ENCODE peak calls at places on chromosome X, in eight cellular contexts. N is T-helper 22 cell, T is NCI-H345, K is OCI-LY7, Q is uterus, C is NCI-H446 treated with DMSO at 0.1 percent for 48 hours, S is adrenal gland, G is 8988T. Y is an unnamed sample.

GRCh38 chrX:53018627-53019026 is 30.0 kb upstream of the GPR173 start:
- DNase-seq in N (no peak), T (no peak), K (no peak), Q (no peak), C (no peak), S (no peak), G (no peak), Y (no peak)

GRCh38 chrX:53695901-53696300 is 9.4 kb upstream of the HUWE1 start:
- DNase-seq in N (no peak), T (peak), K (no peak), Q (no peak), C (peak), S (no peak), G (no peak), Y (no peak)

GRCh38 chrX:10482708-10483107 is 137.7 kb downstream of the MID1 start:
- DNase-seq in N (no peak), T (no peak), K (no peak), Q (no peak), C (no peak), S (no peak), G (no peak), Y (no peak)

GRCh38 chrX:10077425-10078188 is 79.2 kb upstream of the CLCN4 start:
- DNase-seq in N (no peak), T (no peak), K (peak), Q (no peak), C (no peak), S (no peak), G (no peak), Y (no peak)

GRCh38 chrX:150416469-150416868 is 53.4 kb downstream of the MAMLD1 start:
- DNase-seq in N (no peak), T (no peak), K (no peak), Q (no peak), C (no peak), S (no peak), G (no peak), Y (no peak)

GRCh38 chrX:7941390-7942042 is 14.3 kb upstream of the PNPLA4 start:
- DNase-seq in N (no peak), T (peak), K (peak), Q (no peak), C (no peak), S (peak), G (no peak), Y (no peak)

GRCh38 chrX:135509885-135510284 is 10.6 kb upstream of the INTS6L start:
- DNase-seq in N (no peak), T (no peak), K (no peak), Q (no peak), C (no peak), S (no peak), G (no peak), Y (no peak)

GRCh38 chrX:71169586-71169985 is 24.9 kb downstream of the NLGN3 start:
- DNase-seq in N (no peak), T (no peak), K (no peak), Q (no peak), C (no peak), S (no peak), G (no peak), Y (no peak)

GRCh38 chrX:53249387-53250042 is 24.5 kb upstream of the KDM5C start:
- DNase-seq in N (no peak), T (no peak), K (no peak), Q (no peak), C (no peak), S (no peak), G (no peak), Y (no peak)

GRCh38 chrX:139924696-139925094 is 8.2 kb downstream of the ATP11C start:
- DNase-seq in N (no peak), T (no peak), K (no peak), Q (no peak), C (no peak), S (no peak), G (no peak), Y (no peak)

GRCh38 chrX:19373034-19373891 is 29.5 kb downstream of the PDHA1 start:
- DNase-seq in N (no peak), T (no peak), K (no peak), Q (no peak), C (no peak), S (peak), G (no peak), Y (no peak)

GRCh38 chrX:86133761-86134160 is 14.5 kb upstream of the DACH2 start:
- DNase-seq in N (no peak), T (no peak), K (peak), Q (no peak), C (peak), S (no peak), G (no peak), Y (no peak)

GRCh38 chrX:71859637-71860036 is 51.0 kb upstream of the NHSL2 start:
- DNase-seq in N (no peak), T (no peak), K (peak), Q (no peak), C (peak), S (peak), G (no peak), Y (peak)

GRCh38 chrX:390459-390858 is 3.8 kb upstream of the PPP2R3B start:
- DNase-seq in N (no peak), T (no peak), K (no peak), Q (no peak), C (no peak), S (no peak), G (no peak), Y (no peak)

GRCh38 chrX:40933132-40934078 is 151.8 kb upstream of the USP9X start:
- DNase-seq in N (no peak), T (no peak), K (no peak), Q (no peak), C (peak), S (no peak), G (no peak), Y (no peak)

GRCh38 chrX:41406211-41406610 is 40.9 kb upstream of the NYX start:
- DNase-seq in N (no peak), T (no peak), K (no peak), Q (no peak), C (no peak), S (no peak), G (no peak), Y (no peak)

GRCh38 chrX:32024072-32024471 is 952.2 kb upstream of the FTHL17 start:
- DNase-seq in N (no peak), T (no peak), K (no peak), Q (no peak), C (no peak), S (no peak), G (no peak), Y (no peak)

GRCh38 chrX:9189286-9189685 is 155.4 kb upstream of the FAM9B start:
- DNase-seq in N (no peak), T (peak), K (no peak), Q (no peak), C (no peak), S (no peak), G (no peak), Y (no peak)

GRCh38 chrX:68929332-68930150 is 100.7 kb downstream of the EFNB1 start:
- DNase-seq in N (no peak), T (no peak), K (no peak), Q (peak), C (no peak), S (peak), G (no peak), Y (no peak)

GRCh38 chrX:64093761-64094160 is 111.7 kb downstream of the AMER1 start:
- DNase-seq in N (no peak), T (no peak), K (peak), Q (no peak), C (no peak), S (no peak), G (no peak), Y (peak)

GRCh38 chrX:154123241-154124219 is 20.5 kb upstream of the OPN1LW start:
- DNase-seq in N (peak), T (no peak), K (peak), Q (no peak), C (no peak), S (peak), G (no peak), Y (peak)

GRCh38 chrX:132564026-132564425 is 75.2 kb upstream of the MBNL3 start:
- DNase-seq in N (no peak), T (no peak), K (no peak), Q (no peak), C (no peak), S (no peak), G (no peak), Y (peak)

GRCh38 chrX:1481636-1482529 is 29.2 kb upstream of the ASMTL start:
- DNase-seq in N (peak), T (no peak), K (peak), Q (peak), C (no peak), S (peak), G (no peak), Y (peak)

GRCh38 chrX:79366888-79367749 is at the start of gene ITM2A:
- DNase-seq in N (peak), T (no peak), K (no peak), Q (peak), C (no peak), S (peak), G (no peak), Y (no peak)

GRCh38 chrX:17038681-17039161 is 92.3 kb downstream of the REPS2 start:
- DNase-seq in N (no peak), T (no peak), K (no peak), Q (peak), C (no peak), S (peak), G (no peak), Y (no peak)

GRCh38 chrX:124887572-124887971 is 432.1 kb upstream of the TEX13C start:
- DNase-seq in N (no peak), T (no peak), K (no peak), Q (no peak), C (no peak), S (no peak), G (no peak), Y (no peak)

GRCh38 chrX:11341274-11342256 is 48.4 kb downstream of the AMELX start:
- DNase-seq in N (no peak), T (no peak), K (peak), Q (peak), C (no peak), S (peak), G (no peak), Y (peak)

GRCh38 chrX:24100713-24101112 is 46.0 kb downstream of the EIF2S3 start:
- DNase-seq in N (no peak), T (no peak), K (no peak), Q (no peak), C (no peak), S (no peak), G (no peak), Y (no peak)

GRCh38 chrX:134374294-134374693 is 85.7 kb upstream of the HPRT1 start:
- DNase-seq in N (no peak), T (no peak), K (peak), Q (no peak), C (no peak), S (no peak), G (no peak), Y (no peak)

GRCh38 chrX:49977319-49978090 is 55.1 kb downstream of the CLCN5 start:
- DNase-seq in N (no peak), T (peak), K (no peak), Q (no peak), C (no peak), S (no peak), G (no peak), Y (no peak)

GRCh38 chrX:39477438-39478120 is 620.2 kb downstream of the BCOR start:
- DNase-seq in N (no peak), T (no peak), K (no peak), Q (peak), C (no peak), S (peak), G (no peak), Y (no peak)

GRCh38 chrX:13652256-13653021 is 502 bp upstream of the TCEANC start:
- DNase-seq in N (no peak), T (no peak), K (no peak), Q (peak), C (no peak), S (no peak), G (no peak), Y (peak)

GRCh38 chrX:121902463-121902862 is 855.1 kb downstream of the GLUD2 start:
- DNase-seq in N (no peak), T (no peak), K (no peak), Q (no peak), C (no peak), S (no peak), G (no peak), Y (no peak)

GRCh38 chrX:135931644-135932487 is 38.4 kb downstream of the SAGE1 start:
- DNase-seq in N (no peak), T (peak), K (peak), Q (peak), C (no peak), S (peak), G (no peak), Y (no peak)

GRCh38 chrX:100477468-100477867 is 67.4 kb upstream of the PCDH19 start:
- DNase-seq in N (no peak), T (no peak), K (no peak), Q (no peak), C (no peak), S (no peak), G (no peak), Y (no peak)

GRCh38 chrX:107146670-107147069 is 28.0 kb upstream of the RBM41 start:
- DNase-seq in N (no peak), T (no peak), K (no peak), Q (no peak), C (no peak), S (no peak), G (no peak), Y (no peak)

GRCh38 chrX:104166735-104167436 is 633 bp downstream of the FAM199X start:
- DNase-seq in N (no peak), T (no peak), K (no peak), Q (peak), C (no peak), S (peak), G (no peak), Y (no peak)

GRCh38 chrX:14056201-14056600 is 26.5 kb upstream of the GEMIN8 start:
- DNase-seq in N (no peak), T (no peak), K (no peak), Q (no peak), C (no peak), S (no peak), G (no peak), Y (no peak)

Y was measured in COLO829.